ENCODE peak calls at places on chromosome 4, in nine cellular contexts. One of them, this sample, is unnamed.

GRCh38 chr4:94798808-94799207 is 41.1 kb downstream of the BMPR1B start:
- DNase-seq in type B pancreatic cell: no peak
- DNase-seq in AG20443: peak
- DNase-seq in activated CD8-positive, alpha-beta memory T cell treated with anti-CD3 and anti-CD28 coated beads, Interleukin-2, amount 50 U/mL, for 48 hours: no peak
- DNase-seq in lung: no peak
- DNase-seq in T-helper 17 cell: no peak
- DNase-seq in GM03348: peak
- DNase-seq in stimulated activated CD8-positive, alpha-beta memory T cell treated with anti-CD3 and anti-CD28 coated beads, Interleukin-12 subunit alpha, Interleukin-12 subunit beta, amount 100 ng/mL, for 1 hour: no peak
- DNase-seq in AG08396: no peak
- DNase-seq in this sample: no peak

GRCh38 chr4:77586953-77587383 is 18.7 kb upstream of the CXCL13 start:
- DNase-seq in T-helper 17 cell: no peak
- DNase-seq in lung: no peak
- DNase-seq in AG20443: peak
- DNase-seq in type B pancreatic cell: no peak
- DNase-seq in AG08396: no peak
- DNase-seq in GM03348: peak
- DNase-seq in stimulated activated CD8-positive, alpha-beta memory T cell treated with anti-CD3 and anti-CD28 coated beads, Interleukin-12 subunit alpha, Interleukin-12 subunit beta, amount 100 ng/mL, for 1 hour: no peak
- DNase-seq in activated CD8-positive, alpha-beta memory T cell treated with anti-CD3 and anti-CD28 coated beads, Interleukin-2, amount 50 U/mL, for 48 hours: peak
- DNase-seq in this sample: no peak

GRCh38 chr4:25547343-25547742 is 108.3 kb upstream of the SLC34A2 start:
- DNase-seq in stimulated activated CD8-positive, alpha-beta memory T cell treated with anti-CD3 and anti-CD28 coated beads, Interleukin-12 subunit alpha, Interleukin-12 subunit beta, amount 100 ng/mL, for 1 hour: no peak
- DNase-seq in AG20443: no peak
- DNase-seq in AG08396: no peak
- DNase-seq in GM03348: no peak
- DNase-seq in type B pancreatic cell: no peak
- DNase-seq in lung: no peak
- DNase-seq in activated CD8-positive, alpha-beta memory T cell treated with anti-CD3 and anti-CD28 coated beads, Interleukin-2, amount 50 U/mL, for 48 hours: no peak
- DNase-seq in T-helper 17 cell: no peak
- DNase-seq in this sample: no peak

GRCh38 chr4:3360741-3361140 is 67.9 kb downstream of the RGS12 start:
- DNase-seq in lung: peak
- DNase-seq in type B pancreatic cell: no peak
- DNase-seq in AG20443: no peak
- DNase-seq in activated CD8-positive, alpha-beta memory T cell treated with anti-CD3 and anti-CD28 coated beads, Interleukin-2, amount 50 U/mL, for 48 hours: no peak
- DNase-seq in GM03348: no peak
- DNase-seq in stimulated activated CD8-positive, alpha-beta memory T cell treated with anti-CD3 and anti-CD28 coated beads, Interleukin-12 subunit alpha, Interleukin-12 subunit beta, amount 100 ng/mL, for 1 hour: no peak
- DNase-seq in AG08396: no peak
- DNase-seq in T-helper 17 cell: no peak
- DNase-seq in this sample: no peak

GRCh38 chr4:40621592-40622512 is 7.8 kb downstream of the RBM47 start:
- DNase-seq in GM03348: peak
- DNase-seq in activated CD8-positive, alpha-beta memory T cell treated with anti-CD3 and anti-CD28 coated beads, Interleukin-2, amount 50 U/mL, for 48 hours: no peak
- DNase-seq in AG08396: peak
- DNase-seq in T-helper 17 cell: no peak
- DNase-seq in AG20443: peak
- DNase-seq in stimulated activated CD8-positive, alpha-beta memory T cell treated with anti-CD3 and anti-CD28 coated beads, Interleukin-12 subunit alpha, Interleukin-12 subunit beta, amount 100 ng/mL, for 1 hour: no peak
- DNase-seq in lung: peak
- DNase-seq in type B pancreatic cell: no peak
- DNase-seq in this sample: no peak

GRCh38 chr4:98470831-98471230 is 187.6 kb downstream of the TSPAN5 start:
- DNase-seq in GM03348: no peak
- DNase-seq in T-helper 17 cell: no peak
- DNase-seq in type B pancreatic cell: no peak
- DNase-seq in activated CD8-positive, alpha-beta memory T cell treated with anti-CD3 and anti-CD28 coated beads, Interleukin-2, amount 50 U/mL, for 48 hours: no peak
- DNase-seq in lung: no peak
- DNase-seq in stimulated activated CD8-positive, alpha-beta memory T cell treated with anti-CD3 and anti-CD28 coated beads, Interleukin-12 subunit alpha, Interleukin-12 subunit beta, amount 100 ng/mL, for 1 hour: no peak
- DNase-seq in AG08396: no peak
- DNase-seq in AG20443: no peak
- DNase-seq in this sample: no peak

GRCh38 chr4:165398570-165398969 is 19.8 kb downstream of the CPE start:
- DNase-seq in stimulated activated CD8-positive, alpha-beta memory T cell treated with anti-CD3 and anti-CD28 coated beads, Interleukin-12 subunit alpha, Interleukin-12 subunit beta, amount 100 ng/mL, for 1 hour: no peak
- DNase-seq in lung: no peak
- DNase-seq in GM03348: no peak
- DNase-seq in activated CD8-positive, alpha-beta memory T cell treated with anti-CD3 and anti-CD28 coated beads, Interleukin-2, amount 50 U/mL, for 48 hours: no peak
- DNase-seq in T-helper 17 cell: no peak
- DNase-seq in AG20443: peak
- DNase-seq in type B pancreatic cell: no peak
- DNase-seq in AG08396: peak
- DNase-seq in this sample: no peak

GRCh38 chr4:7893539-7893938 is 46.1 kb downstream of the AFAP1 start:
- DNase-seq in AG20443: no peak
- DNase-seq in GM03348: no peak
- DNase-seq in type B pancreatic cell: no peak
- DNase-seq in activated CD8-positive, alpha-beta memory T cell treated with anti-CD3 and anti-CD28 coated beads, Interleukin-2, amount 50 U/mL, for 48 hours: no peak
- DNase-seq in lung: no peak
- DNase-seq in AG08396: no peak
- DNase-seq in stimulated activated CD8-positive, alpha-beta memory T cell treated with anti-CD3 and anti-CD28 coated beads, Interleukin-12 subunit alpha, Interleukin-12 subunit beta, amount 100 ng/mL, for 1 hour: no peak
- DNase-seq in T-helper 17 cell: no peak
- DNase-seq in this sample: no peak

GRCh38 chr4:150302553-150302952 is 224.3 kb downstream of the DCLK2 start:
- DNase-seq in stimulated activated CD8-positive, alpha-beta memory T cell treated with anti-CD3 and anti-CD28 coated beads, Interleukin-12 subunit alpha, Interleukin-12 subunit beta, amount 100 ng/mL, for 1 hour: no peak
- DNase-seq in GM03348: peak
- DNase-seq in AG20443: peak
- DNase-seq in T-helper 17 cell: no peak
- DNase-seq in type B pancreatic cell: no peak
- DNase-seq in lung: no peak
- DNase-seq in AG08396: peak
- DNase-seq in activated CD8-positive, alpha-beta memory T cell treated with anti-CD3 and anti-CD28 coated beads, Interleukin-2, amount 50 U/mL, for 48 hours: no peak
- DNase-seq in this sample: no peak

GRCh38 chr4:87973283-87974169 is 2.0 kb upstream of the SPP1 start:
- DNase-seq in activated CD8-positive, alpha-beta memory T cell treated with anti-CD3 and anti-CD28 coated beads, Interleukin-2, amount 50 U/mL, for 48 hours: no peak
- DNase-seq in type B pancreatic cell: no peak
- DNase-seq in lung: no peak
- DNase-seq in GM03348: peak
- DNase-seq in stimulated activated CD8-positive, alpha-beta memory T cell treated with anti-CD3 and anti-CD28 coated beads, Interleukin-12 subunit alpha, Interleukin-12 subunit beta, amount 100 ng/mL, for 1 hour: peak
- DNase-seq in AG08396: peak
- DNase-seq in AG20443: peak
- DNase-seq in T-helper 17 cell: no peak
- DNase-seq in this sample: no peak

GRCh38 chr4:165630671-165631070 is 242.4 kb upstream of the TLL1 start:
- DNase-seq in GM03348: no peak
- DNase-seq in type B pancreatic cell: no peak
- DNase-seq in T-helper 17 cell: no peak
- DNase-seq in activated CD8-positive, alpha-beta memory T cell treated with anti-CD3 and anti-CD28 coated beads, Interleukin-2, amount 50 U/mL, for 48 hours: no peak
- DNase-seq in lung: no peak
- DNase-seq in AG08396: no peak
- DNase-seq in stimulated activated CD8-positive, alpha-beta memory T cell treated with anti-CD3 and anti-CD28 coated beads, Interleukin-12 subunit alpha, Interleukin-12 subunit beta, amount 100 ng/mL, for 1 hour: no peak
- DNase-seq in AG20443: no peak
- DNase-seq in this sample: no peak

GRCh38 chr4:142705820-142706219 is 140.3 kb downstream of the INPP4B start:
- DNase-seq in stimulated activated CD8-positive, alpha-beta memory T cell treated with anti-CD3 and anti-CD28 coated beads, Interleukin-12 subunit alpha, Interleukin-12 subunit beta, amount 100 ng/mL, for 1 hour: no peak
- DNase-seq in type B pancreatic cell: no peak
- DNase-seq in lung: no peak
- DNase-seq in AG08396: no peak
- DNase-seq in activated CD8-positive, alpha-beta memory T cell treated with anti-CD3 and anti-CD28 coated beads, Interleukin-2, amount 50 U/mL, for 48 hours: no peak
- DNase-seq in GM03348: no peak
- DNase-seq in AG20443: no peak
- DNase-seq in T-helper 17 cell: no peak
- DNase-seq in this sample: no peak

GRCh38 chr4:38017579-38017978 is 57.4 kb downstream of the PTTG2 start:
- DNase-seq in activated CD8-positive, alpha-beta memory T cell treated with anti-CD3 and anti-CD28 coated beads, Interleukin-2, amount 50 U/mL, for 48 hours: no peak
- DNase-seq in stimulated activated CD8-positive, alpha-beta memory T cell treated with anti-CD3 and anti-CD28 coated beads, Interleukin-12 subunit alpha, Interleukin-12 subunit beta, amount 100 ng/mL, for 1 hour: no peak
- DNase-seq in AG20443: no peak
- DNase-seq in T-helper 17 cell: no peak
- DNase-seq in lung: no peak
- DNase-seq in AG08396: no peak
- DNase-seq in GM03348: no peak
- DNase-seq in type B pancreatic cell: no peak
- DNase-seq in this sample: no peak

GRCh38 chr4:18318682-18319410 is 297.3 kb upstream of the LCORL start:
- DNase-seq in lung: no peak
- DNase-seq in type B pancreatic cell: no peak
- DNase-seq in AG20443: peak
- DNase-seq in activated CD8-positive, alpha-beta memory T cell treated with anti-CD3 and anti-CD28 coated beads, Interleukin-2, amount 50 U/mL, for 48 hours: no peak
- DNase-seq in GM03348: peak
- DNase-seq in stimulated activated CD8-positive, alpha-beta memory T cell treated with anti-CD3 and anti-CD28 coated beads, Interleukin-12 subunit alpha, Interleukin-12 subunit beta, amount 100 ng/mL, for 1 hour: no peak
- DNase-seq in AG08396: no peak
- DNase-seq in T-helper 17 cell: no peak
- DNase-seq in this sample: no peak

GRCh38 chr4:88573995-88574394 is 18.3 kb upstream of the HERC3 start:
- DNase-seq in lung: no peak
- DNase-seq in T-helper 17 cell: no peak
- DNase-seq in AG08396: no peak
- DNase-seq in stimulated activated CD8-positive, alpha-beta memory T cell treated with anti-CD3 and anti-CD28 coated beads, Interleukin-12 subunit alpha, Interleukin-12 subunit beta, amount 100 ng/mL, for 1 hour: no peak
- DNase-seq in GM03348: peak
- DNase-seq in type B pancreatic cell: no peak
- DNase-seq in activated CD8-positive, alpha-beta memory T cell treated with anti-CD3 and anti-CD28 coated beads, Interleukin-2, amount 50 U/mL, for 48 hours: no peak
- DNase-seq in AG20443: peak
- DNase-seq in this sample: no peak

GRCh38 chr4:152970102-152970820 is 34.1 kb downstream of the FHDC1 start:
- DNase-seq in stimulated activated CD8-positive, alpha-beta memory T cell treated with anti-CD3 and anti-CD28 coated beads, Interleukin-12 subunit alpha, Interleukin-12 subunit beta, amount 100 ng/mL, for 1 hour: no peak
- DNase-seq in lung: no peak
- DNase-seq in type B pancreatic cell: no peak
- DNase-seq in activated CD8-positive, alpha-beta memory T cell treated with anti-CD3 and anti-CD28 coated beads, Interleukin-2, amount 50 U/mL, for 48 hours: no peak
- DNase-seq in AG08396: no peak
- DNase-seq in T-helper 17 cell: no peak
- DNase-seq in GM03348: no peak
- DNase-seq in AG20443: no peak
- DNase-seq in this sample: no peak

GRCh38 chr4:120156115-120156718 is 89.6 kb upstream of the MAD2L1 start:
- DNase-seq in lung: no peak
- DNase-seq in activated CD8-positive, alpha-beta memory T cell treated with anti-CD3 and anti-CD28 coated beads, Interleukin-2, amount 50 U/mL, for 48 hours: no peak
- DNase-seq in AG20443: peak
- DNase-seq in T-helper 17 cell: no peak
- DNase-seq in type B pancreatic cell: no peak
- DNase-seq in AG08396: no peak
- DNase-seq in GM03348: peak
- DNase-seq in stimulated activated CD8-positive, alpha-beta memory T cell treated with anti-CD3 and anti-CD28 coated beads, Interleukin-12 subunit alpha, Interleukin-12 subunit beta, amount 100 ng/mL, for 1 hour: no peak
- DNase-seq in this sample: no peak

GRCh38 chr4:86302242-86302641 is 57.6 kb downstream of the MAPK10 start:
- DNase-seq in activated CD8-positive, alpha-beta memory T cell treated with anti-CD3 and anti-CD28 coated beads, Interleukin-2, amount 50 U/mL, for 48 hours: no peak
- DNase-seq in GM03348: no peak
- DNase-seq in T-helper 17 cell: no peak
- DNase-seq in stimulated activated CD8-positive, alpha-beta memory T cell treated with anti-CD3 and anti-CD28 coated beads, Interleukin-12 subunit alpha, Interleukin-12 subunit beta, amount 100 ng/mL, for 1 hour: no peak
- DNase-seq in AG08396: no peak
- DNase-seq in AG20443: peak
- DNase-seq in lung: no peak
- DNase-seq in type B pancreatic cell: no peak
- DNase-seq in this sample: no peak

GRCh38 chr4:54225671-54226398 is 3.3 kb upstream of the PDGFRA start:
- DNase-seq in AG08396: peak
- DNase-seq in AG20443: peak
- DNase-seq in activated CD8-positive, alpha-beta memory T cell treated with anti-CD3 and anti-CD28 coated beads, Interleukin-2, amount 50 U/mL, for 48 hours: peak
- DNase-seq in T-helper 17 cell: no peak
- DNase-seq in lung: no peak
- DNase-seq in stimulated activated CD8-positive, alpha-beta memory T cell treated with anti-CD3 and anti-CD28 coated beads, Interleukin-12 subunit alpha, Interleukin-12 subunit beta, amount 100 ng/mL, for 1 hour: no peak
- DNase-seq in type B pancreatic cell: no peak
- DNase-seq in GM03348: peak
- DNase-seq in this sample: peak

GRCh38 chr4:55186700-55187099 is 61.3 kb upstream of the KDR start:
- DNase-seq in GM03348: no peak
- DNase-seq in AG08396: no peak
- DNase-seq in stimulated activated CD8-positive, alpha-beta memory T cell treated with anti-CD3 and anti-CD28 coated beads, Interleukin-12 subunit alpha, Interleukin-12 subunit beta, amount 100 ng/mL, for 1 hour: no peak
- DNase-seq in type B pancreatic cell: no peak
- DNase-seq in AG20443: no peak
- DNase-seq in lung: no peak
- DNase-seq in activated CD8-positive, alpha-beta memory T cell treated with anti-CD3 and anti-CD28 coated beads, Interleukin-2, amount 50 U/mL, for 48 hours: no peak
- DNase-seq in T-helper 17 cell: no peak
- DNase-seq in this sample: no peak